ENCODE peak calls at places on chromosomes 11 and 22, in seven cellular contexts. One of them, this sample, is unnamed.

GRCh38 chr22:24761888-24762675 is 12.4 kb downstream of the PIWIL3 start:
- DNase-seq in CD8-positive, alpha-beta T cell: no peak
- DNase-seq in substantia nigra: no peak
- DNase-seq in choroid plexus epithelial cell: peak; percentile 44
- DNase-seq in activated naive CD8-positive, alpha-beta T cell treated with anti-CD3 and anti-CD28 coated beads for 36 hours: no peak
- DNase-seq in left cardiac atrium: no peak
- DNase-seq in NCI-H460: no peak
- DNase-seq in this sample: no peak

GRCh38 chr11:107744736-107745135 is 32.9 kb upstream of the SLN start:
- DNase-seq in choroid plexus epithelial cell: no peak
- DNase-seq in NCI-H460: no peak
- DNase-seq in CD8-positive, alpha-beta T cell: no peak
- DNase-seq in left cardiac atrium: no peak
- DNase-seq in activated naive CD8-positive, alpha-beta T cell treated with anti-CD3 and anti-CD28 coated beads for 36 hours: no peak
- DNase-seq in substantia nigra: no peak
- DNase-seq in this sample: no peak

GRCh38 chr11:85918910-85919794 is 64.0 kb downstream of the CCDC83 start:
- DNase-seq in substantia nigra: no peak
- DNase-seq in NCI-H460: no peak
- DNase-seq in activated naive CD8-positive, alpha-beta T cell treated with anti-CD3 and anti-CD28 coated beads for 36 hours: no peak
- DNase-seq in choroid plexus epithelial cell: peak; percentile 14
- DNase-seq in left cardiac atrium: no peak
- DNase-seq in CD8-positive, alpha-beta T cell: no peak
- DNase-seq in this sample: no peak

GRCh38 chr11:119147604-119148333 is 1.1 kb upstream of the ABCG4 start:
- DNase-seq in choroid plexus epithelial cell: no peak
- DNase-seq in left cardiac atrium: no peak
- DNase-seq in CD8-positive, alpha-beta T cell: peak; percentile 47
- DNase-seq in NCI-H460: no peak
- DNase-seq in substantia nigra: no peak
- DNase-seq in activated naive CD8-positive, alpha-beta T cell treated with anti-CD3 and anti-CD28 coated beads for 36 hours: no peak
- DNase-seq in this sample: no peak

GRCh38 chr22:17112491-17113042 is 8.6 kb downstream of the TMEM121B start:
- DNase-seq in CD8-positive, alpha-beta T cell: no peak
- DNase-seq in left cardiac atrium: no peak
- DNase-seq in NCI-H460: no peak
- DNase-seq in substantia nigra: no peak
- DNase-seq in choroid plexus epithelial cell: no peak
- DNase-seq in activated naive CD8-positive, alpha-beta T cell treated with anti-CD3 and anti-CD28 coated beads for 36 hours: no peak
- DNase-seq in this sample: no peak

GRCh38 chr22:20039683-20040325 is 18.9 kb downstream of the TANGO2 start:
- DNase-seq in choroid plexus epithelial cell: no peak
- DNase-seq in NCI-H460: no peak
- DNase-seq in CD8-positive, alpha-beta T cell: no peak
- DNase-seq in left cardiac atrium: no peak
- DNase-seq in activated naive CD8-positive, alpha-beta T cell treated with anti-CD3 and anti-CD28 coated beads for 36 hours: no peak
- DNase-seq in substantia nigra: no peak
- DNase-seq in this sample: no peak

GRCh38 chr11:128026596-128026995 is 560.8 kb downstream of the ETS1 start:
- DNase-seq in choroid plexus epithelial cell: peak; percentile 94
- DNase-seq in CD8-positive, alpha-beta T cell: no peak
- DNase-seq in left cardiac atrium: no peak
- DNase-seq in NCI-H460: no peak
- DNase-seq in activated naive CD8-positive, alpha-beta T cell treated with anti-CD3 and anti-CD28 coated beads for 36 hours: no peak
- DNase-seq in substantia nigra: no peak
- DNase-seq in this sample: no peak

GRCh38 chr11:133595998-133596590 is 63.8 kb upstream of the OPCML start:
- DNase-seq in left cardiac atrium: no peak
- DNase-seq in choroid plexus epithelial cell: no peak
- DNase-seq in CD8-positive, alpha-beta T cell: no peak
- DNase-seq in NCI-H460: no peak
- DNase-seq in activated naive CD8-positive, alpha-beta T cell treated with anti-CD3 and anti-CD28 coated beads for 36 hours: no peak
- DNase-seq in substantia nigra: no peak
- DNase-seq in this sample: no peak

GRCh38 chr22:42805016-42805997 is 51.8 kb downstream of the ARFGAP3 start:
- DNase-seq in left cardiac atrium: peak; percentile 48
- DNase-seq in NCI-H460: no peak
- DNase-seq in choroid plexus epithelial cell: peak; percentile 20
- DNase-seq in activated naive CD8-positive, alpha-beta T cell treated with anti-CD3 and anti-CD28 coated beads for 36 hours: no peak
- DNase-seq in substantia nigra: no peak
- DNase-seq in CD8-positive, alpha-beta T cell: no peak
- DNase-seq in this sample: no peak